ENCODE peak calls at places on chromosomes 4 and X, in ten cellular contexts. B, U, Z, C, T, R, H, A, D and E are unnamed samples.

GRCh38 chr4:131551306-131551705 is 1597.8 kb upstream of the PCDH10 start:
- DNase-seq in B (no peak), U (no peak), Z (no peak), C (no peak), T (no peak), R (no peak), H (no peak), A (no peak), D (no peak), E (no peak)

GRCh38 chr4:159204566-159204965 is 101.7 kb downstream of the RAPGEF2 start:
- DNase-seq in B (no peak), U (no peak), Z (no peak), C (no peak), T (no peak), R (no peak), H (no peak), A (no peak), D (no peak), E (no peak)

GRCh38 chrX:38893441-38893840 is 92.2 kb downstream of the MID1IP1 start:
- DNase-seq in B (no peak), U (no peak), Z (no peak), C (no peak), T (no peak), R (no peak), H (no peak), A (no peak), D (no peak), E (no peak)

GRCh38 chr4:183722738-183723560 is 63.9 kb downstream of the TRAPPC11 start:
- DNase-seq in B (peak), U (no peak), Z (no peak), C (peak), T (peak), R (no peak), H (peak), A (peak), D (peak), E (peak)

GRCh38 chrX:66200855-66201795 is 37.1 kb downstream of the HEPH start:
- DNase-seq in B (peak), U (no peak), Z (no peak), C (no peak), T (no peak), R (no peak), H (no peak), A (no peak), D (no peak), E (peak)

GRCh38 chrX:50697691-50698090 is 116.3 kb downstream of the SHROOM4 start:
- DNase-seq in B (peak), U (no peak), Z (peak), C (no peak), T (no peak), R (no peak), H (no peak), A (no peak), D (no peak), E (no peak)

GRCh38 chr4:3742610-3743009 is 23.6 kb upstream of the ADRA2C start:
- DNase-seq in B (no peak), U (no peak), Z (no peak), C (no peak), T (no peak), R (no peak), H (no peak), A (no peak), D (no peak), E (no peak)

GRCh38 chr4:39004818-39005217 is 27.4 kb downstream of the TMEM156 start:
- DNase-seq in B (no peak), U (no peak), Z (no peak), C (no peak), T (no peak), R (no peak), H (no peak), A (no peak), D (no peak), E (no peak)

GRCh38 chrX:2859197-2859797 is 30.6 kb downstream of the GYG2 start:
- DNase-seq in B (no peak), U (no peak), Z (no peak), C (no peak), T (no peak), R (no peak), H (no peak), A (no peak), D (no peak), E (no peak)

GRCh38 chr4:10088135-10089010 is 28.2 kb downstream of the WDR1 start:
- DNase-seq in B (no peak), U (no peak), Z (no peak), C (no peak), T (no peak), R (peak), H (no peak), A (no peak), D (peak), E (no peak)

GRCh38 chr4:986949-987688 is at the start of gene IDUA:
- DNase-seq in B (peak), U (peak), Z (peak), C (peak), T (peak), R (peak), H (peak), A (peak), D (peak), E (peak)

GRCh38 chr4:106671711-106672110 is 303.1 kb upstream of the GIMD1 start:
- DNase-seq in B (peak), U (no peak), Z (no peak), C (no peak), T (no peak), R (no peak), H (no peak), A (no peak), D (no peak), E (no peak)

GRCh38 chrX:131704136-131704695 is 160.3 kb downstream of the OR13H1 start:
- DNase-seq in B (peak), U (peak), Z (peak), C (no peak), T (no peak), R (no peak), H (peak), A (peak), D (peak), E (peak)

GRCh38 chr4:4329496-4329895 is 39.4 kb downstream of the ZBTB49 start:
- DNase-seq in B (no peak), U (no peak), Z (no peak), C (no peak), T (no peak), R (no peak), H (no peak), A (no peak), D (no peak), E (no peak)

GRCh38 chr4:103306870-103307345 is 108.8 kb upstream of the CENPE start:
- DNase-seq in B (no peak), U (peak), Z (peak), C (no peak), T (no peak), R (no peak), H (no peak), A (no peak), D (no peak), E (no peak)

GRCh38 chr4:103626296-103626695 is 93.5 kb downstream of the TACR3 start:
- DNase-seq in B (no peak), U (no peak), Z (no peak), C (no peak), T (no peak), R (no peak), H (no peak), A (no peak), D (no peak), E (no peak)

GRCh38 chrX:13188731-13189309 is 131.0 kb downstream of the ATXN3L start:
- DNase-seq in B (no peak), U (no peak), Z (no peak), C (no peak), T (no peak), R (no peak), H (no peak), A (no peak), D (no peak), E (no peak)

GRCh38 chr4:127140306-127140705 is 492.5 kb upstream of the INTU start:
- DNase-seq in B (peak), U (no peak), Z (peak), C (no peak), T (no peak), R (no peak), H (no peak), A (no peak), D (no peak), E (no peak)

GRCh38 chrX:23386726-23387125 is 52.1 kb downstream of the PTCHD1 start:
- DNase-seq in B (no peak), U (no peak), Z (no peak), C (no peak), T (no peak), R (no peak), H (no peak), A (no peak), D (no peak), E (no peak)

GRCh38 chrX:23742174-23742692 is 843 bp downstream of the ACOT9 start:
- DNase-seq in B (peak), U (no peak), Z (peak), C (no peak), T (no peak), R (peak), H (peak), A (no peak), D (peak), E (peak)

GRCh38 chrX:701673-702072 is 71.1 kb downstream of the SHOX start:
- DNase-seq in B (no peak), U (no peak), Z (no peak), C (no peak), T (no peak), R (no peak), H (no peak), A (no peak), D (no peak), E (no peak)

GRCh38 chrX:12946838-12947544 is 27.9 kb upstream of the TMSB4X start:
- DNase-seq in B (peak), U (no peak), Z (peak), C (no peak), T (peak), R (peak), H (peak), A (peak), D (peak), E (peak)

GRCh38 chrX:114251575-114251974 is 332.3 kb upstream of the HTR2C start:
- DNase-seq in B (no peak), U (no peak), Z (no peak), C (no peak), T (no peak), R (no peak), H (no peak), A (no peak), D (no peak), E (no peak)

GRCh38 chrX:153662266-153662665 is 11.3 kb downstream of the PNCK start:
- DNase-seq in B (peak), U (no peak), Z (no peak), C (no peak), T (peak), R (no peak), H (no peak), A (peak), D (peak), E (peak)

GRCh38 chr4:123573866-123574508 is 177.4 kb downstream of the SPRY1 start:
- DNase-seq in B (no peak), U (no peak), Z (no peak), C (no peak), T (no peak), R (no peak), H (no peak), A (no peak), D (no peak), E (no peak)